ENCODE peak calls at places on chromosome 13, in nine cellular contexts. E, X, P, A, U, Y, V, T and O are unnamed samples.

GRCh38 chr13:110663044-110663443 is 42.9 kb downstream of the CARS2 start:
- DNase-seq in E (no peak), X (no peak), P (no peak), A (no peak), U (no peak), Y (no peak), V (no peak), T (no peak), O (no peak)

GRCh38 chr13:52669677-52670076 is 17.0 kb downstream of the SUGT1 start:
- DNase-seq in E (no peak), X (no peak), P (no peak), A (no peak), U (no peak), Y (no peak), V (no peak), T (no peak), O (no peak)

GRCh38 chr13:39811696-39812095 is 156.2 kb downstream of the COG6 start:
- DNase-seq in E (no peak), X (no peak), P (no peak), A (no peak), U (no peak), Y (peak; percentile 10), V (no peak), T (no peak), O (no peak)

GRCh38 chr13:74210693-74211393 is 76.6 kb upstream of the KLF12 start:
- DNase-seq in E (no peak), X (no peak), P (no peak), A (peak; percentile 65), U (no peak), Y (no peak), V (no peak), T (peak; percentile 98), O (no peak)

GRCh38 chr13:75870397-75870801 is 234.3 kb downstream of the LMO7 start:
- DNase-seq in E (no peak), X (no peak), P (no peak), A (peak; percentile 23), U (peak; percentile 25), Y (peak; percentile 31), V (no peak), T (peak; percentile 20), O (peak; percentile 10)

GRCh38 chr13:30829145-30829544 is 76.9 kb upstream of the MEDAG start:
- DNase-seq in E (no peak), X (no peak), P (no peak), A (no peak), U (no peak), Y (no peak), V (no peak), T (peak; percentile 82), O (no peak)

GRCh38 chr13:96581741-96582140 is 412.5 kb downstream of the OXGR1 start:
- DNase-seq in E (no peak), X (no peak), P (no peak), A (no peak), U (no peak), Y (no peak), V (no peak), T (no peak), O (no peak)

GRCh38 chr13:65803706-65804392 is 1426.3 kb downstream of the PCDH9 start:
- DNase-seq in E (no peak), X (no peak), P (no peak), A (no peak), U (no peak), Y (no peak), V (no peak), T (no peak), O (no peak)

GRCh38 chr13:27203854-27204253 is 32.2 kb upstream of the USP12 start:
- DNase-seq in E (no peak), X (no peak), P (no peak), A (no peak), U (no peak), Y (no peak), V (no peak), T (peak; percentile 31), O (no peak)